ENCODE peak calls at places on chromosome 2, in eight cellular contexts. F, D, X, L, U, G, J and K are unnamed samples.

GRCh38 chr2:20282916-20283592 is 58.1 kb upstream of the SDC1 start:
- DNase-seq in F (no peak), D (peak; percentile 74), X (peak; percentile 41), L (peak; percentile 88), U (no peak), G (no peak), J (no peak), K (peak; percentile 37)

GRCh38 chr2:215664847-215665525 is 229.1 kb upstream of the FN1 start:
- DNase-seq in F (no peak), D (no peak), X (peak; percentile 88), L (no peak), U (peak; percentile 41), G (peak; percentile 31), J (no peak), K (no peak)

GRCh38 chr2:1940660-1941059 is 196.3 kb upstream of the PXDN start:
- DNase-seq in F (no peak), D (no peak), X (no peak), L (peak; percentile 59), U (no peak), G (no peak), J (no peak), K (no peak)

GRCh38 chr2:181792906-181793305 is 98.6 kb upstream of the ITPRID2 start:
- DNase-seq in F (no peak), D (no peak), X (no peak), L (no peak), U (no peak), G (no peak), J (no peak), K (no peak)

GRCh38 chr2:20916604-20917286 is 93.8 kb upstream of the LDAH start:
- DNase-seq in F (no peak), D (no peak), X (peak; percentile 20), L (peak; percentile 73), U (peak; percentile 74), G (no peak), J (no peak), K (no peak)

GRCh38 chr2:246489-247145 is 17.2 kb downstream of the SH3YL1 start:
- DNase-seq in F (no peak), D (no peak), X (peak; percentile 59), L (no peak), U (peak; percentile 81), G (peak; percentile 36), J (no peak), K (no peak)

GRCh38 chr2:60961457-60961856 is 56.1 kb upstream of the PEX13 start:
- DNase-seq in F (no peak), D (no peak), X (no peak), L (no peak), U (no peak), G (no peak), J (no peak), K (no peak)

GRCh38 chr2:55051026-55051866 is 995 bp upstream of the RTN4 start:
- DNase-seq in F (no peak), D (peak; percentile 46), X (peak; percentile 96), L (peak; percentile 94), U (peak; percentile 80), G (peak; percentile 99), J (peak; percentile 39), K (peak; percentile 55)

GRCh38 chr2:23602113-23602512 is 217.1 kb downstream of the KLHL29 start:
- DNase-seq in F (peak; percentile 66), D (no peak), X (no peak), L (peak; percentile 98), U (no peak), G (no peak), J (no peak), K (peak; percentile 55)

GRCh38 chr2:9941196-9941995 is 10.1 kb upstream of the GRHL1 start:
- DNase-seq in F (no peak), D (no peak), X (no peak), L (no peak), U (peak; percentile 84), G (no peak), J (no peak), K (no peak)

GRCh38 chr2:25521126-25521525 is 152.3 kb downstream of the DTNB start:
- DNase-seq in F (no peak), D (no peak), X (no peak), L (no peak), U (no peak), G (no peak), J (no peak), K (no peak)

GRCh38 chr2:241191101-241191500 is 2.6 kb downstream of the ANO7 start:
- DNase-seq in F (no peak), D (peak; percentile 43), X (no peak), L (no peak), U (no peak), G (no peak), J (no peak), K (peak; percentile 49)

GRCh38 chr2:207474871-207475485 is 54.8 kb upstream of the CREB1 start:
- DNase-seq in F (no peak), D (no peak), X (peak; percentile 67), L (no peak), U (peak; percentile 47), G (peak; percentile 39), J (no peak), K (no peak)

GRCh38 chr2:159381574-159381973 is 95.1 kb upstream of the WDSUB1 start:
- DNase-seq in F (no peak), D (no peak), X (no peak), L (no peak), U (peak; percentile 47), G (no peak), J (no peak), K (no peak)

GRCh38 chr2:233423436-233423860 is 69.2 kb downstream of the DGKD start:
- DNase-seq in F (no peak), D (peak; percentile 23), X (no peak), L (no peak), U (no peak), G (no peak), J (no peak), K (no peak)

GRCh38 chr2:220302756-220303155 is 675.3 kb downstream of the SLC4A3 start:
- DNase-seq in F (no peak), D (no peak), X (no peak), L (no peak), U (no peak), G (no peak), J (no peak), K (no peak)

DNA sequence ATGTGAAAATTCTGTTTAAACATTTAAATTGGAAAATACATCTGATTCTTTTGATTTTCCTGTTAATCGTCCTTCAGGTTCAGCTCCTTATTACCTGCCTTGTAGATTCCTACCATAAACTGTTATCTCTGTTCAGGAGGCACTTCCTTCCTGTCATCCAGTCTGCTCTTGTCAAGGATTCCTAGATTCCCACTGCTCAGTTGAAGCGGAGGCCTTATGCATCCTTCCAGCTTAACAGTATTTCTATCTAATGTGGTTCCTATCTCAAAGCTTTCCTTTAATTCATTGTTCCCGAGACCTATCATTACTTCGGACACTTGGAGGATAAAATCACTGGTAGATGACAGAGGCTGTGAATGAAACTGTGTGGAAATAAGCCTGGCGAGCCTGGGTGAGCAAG is 12.0 kb downstream of the SPAG16 start:
- DNase-seq in F (no peak), D (no peak), X (no peak), L (no peak), U (no peak), G (no peak), J (no peak), K (no peak)
- TF ChIP-seq POLR2AphosphoS5 in F (no peak), D (no peak), X (no peak), L (no peak), U (no peak), G (no peak), J (no peak), K (no peak)

GRCh38 chr2:42755161-42755900 is 8.6 kb downstream of the OXER1 start:
- DNase-seq in F (no peak), D (no peak), X (no peak), L (no peak), U (no peak), G (no peak), J (no peak), K (no peak)

GRCh38 chr2:42754021-42754775 is 9.7 kb downstream of the OXER1 start:
- DNase-seq in F (peak; percentile 87), D (no peak), X (no peak), L (no peak), U (no peak), G (no peak), J (no peak), K (no peak)

GRCh38 chr2:42753188-42753813 is 10.6 kb downstream of the OXER1 start:
- DNase-seq in F (peak; percentile 79), D (no peak), X (no peak), L (no peak), U (no peak), G (no peak), J (no peak), K (no peak)

GRCh38 chr2:42754776-42755140 is 9.2 kb downstream of the OXER1 start:
- DNase-seq in F (peak; percentile 74), D (no peak), X (no peak), L (no peak), U (no peak), G (no peak), J (no peak), K (no peak)

DNA sequence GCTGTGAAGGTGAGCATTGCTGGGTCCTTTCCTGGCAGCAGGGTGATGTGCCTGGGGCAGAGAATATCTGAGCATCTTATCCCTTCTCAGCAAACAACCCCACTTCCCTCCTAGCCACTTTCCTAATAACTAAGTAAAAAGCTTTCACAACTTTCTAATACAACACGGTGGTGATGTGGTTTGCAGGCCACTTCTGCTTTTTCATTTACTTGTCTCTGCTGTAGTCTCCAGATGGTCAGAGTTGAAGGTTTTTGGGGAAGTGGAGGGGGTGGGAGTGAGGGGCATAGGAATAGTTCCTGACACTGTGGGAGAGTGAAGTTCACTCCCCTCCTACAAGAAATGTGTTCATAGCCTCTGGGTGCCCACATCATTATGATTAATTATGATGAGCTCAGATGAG is 11.6 kb downstream of the OXER1 start:
- DNase-seq in F (no peak), D (no peak), X (no peak), L (no peak), U (no peak), G (no peak), J (no peak), K (no peak)
- H3K4me3 ChIP-seq in F (no peak overlapping the region), D (no peak overlapping the region), X (no peak overlapping the region), L (no peak overlapping the region), U (no peak overlapping the region), G (no peak overlapping the region), J (no peak overlapping the region), K (no peak overlapping the region)

GRCh38 chr2:49000692-49001091 is 153.6 kb downstream of the FSHR start:
- DNase-seq in F (no peak), D (no peak), X (no peak), L (no peak), U (no peak), G (no peak), J (no peak), K (no peak)
- TF ChIP-seq POLR2A in F (no peak), D (no peak), X (no peak), L (no peak), U (no peak), G (no peak), J (no peak), K (no peak)

DNA sequence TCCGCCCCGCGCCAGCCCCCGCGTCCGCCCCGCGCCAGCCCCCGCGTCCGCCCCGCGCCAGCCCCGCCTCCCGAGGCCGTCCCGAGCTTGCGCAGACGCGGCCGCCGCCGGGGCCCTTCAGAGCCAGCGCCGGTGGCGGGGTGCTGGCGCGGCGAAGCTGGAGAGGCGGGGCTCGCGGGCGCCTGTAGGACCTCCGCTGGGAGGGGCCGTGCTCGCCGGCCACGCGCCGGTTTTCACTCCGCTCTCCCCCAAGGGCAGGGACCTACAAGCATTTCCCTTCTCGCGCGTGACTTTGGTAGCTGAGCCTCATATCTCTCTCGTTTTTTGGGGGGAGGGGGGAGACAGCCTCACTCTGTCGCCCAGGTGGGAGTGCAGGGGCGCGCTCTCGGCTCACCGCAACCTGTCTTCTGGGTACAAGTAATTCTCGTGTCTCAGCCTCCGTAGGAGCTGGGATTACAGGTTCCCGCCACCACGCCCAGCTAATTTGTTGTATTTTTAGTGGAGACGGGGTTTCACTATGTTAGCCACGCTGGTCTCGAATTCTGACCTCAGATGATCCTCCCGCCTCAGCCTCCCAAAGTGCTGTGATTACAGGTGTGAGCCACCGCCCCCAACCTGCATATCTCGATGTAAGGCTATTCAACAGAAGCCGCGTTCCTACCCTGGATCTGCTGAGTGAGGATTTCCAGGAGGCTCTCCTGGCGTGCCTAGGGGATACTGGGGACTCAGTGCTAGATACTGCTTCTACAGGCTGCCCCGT is at the start of gene ZNF514:
- DNase-seq in F (peak; percentile 94), D (peak; percentile 87), X (peak; percentile 54), L (peak; percentile 92), U (peak; percentile 51), G (no peak), J (no peak), K (peak; percentile 85)
- TF ChIP-seq POLR2AphosphoS5 in F (peak; percentile 71), D (peak; percentile 4), X (no peak), L (peak; percentile 24), U (no peak), G (peak; percentile 22), J (no peak), K (peak; percentile 30)